ENCODE peak calls at places on chromosomes 7 and 10, in nine cellular contexts. One of them, this sample, is unnamed.

GRCh38 chr10:49139866-49140195 is 6.0 kb upstream of the FAM170B start:
- DNase-seq in psoas muscle: no peak
- DNase-seq in stimulated activated CD8-positive, alpha-beta memory T cell treated with anti-CD3 and anti-CD28 coated beads, Interleukin-15, amount 100 ng/mL, for 24 hours: no peak
- DNase-seq in IMR-90: peak; percentile 99
- DNase-seq in activated CD8-positive, alpha-beta memory T cell treated with anti-CD3 and anti-CD28 coated beads, Interleukin-2, amount 50 U/mL, for 4 hours: no peak
- DNase-seq in NCI-H345: no peak
- DNase-seq in CD4-positive, alpha-beta T cell: no peak
- DNase-seq in activated T-cell treated with anti-CD3 and anti-CD28 coated beads for 1 hour: no peak
- DNase-seq in left ventricle myocardium inferior: no peak
- DNase-seq in this sample: no peak

GRCh38 chr10:7282457-7282856 is 128.4 kb downstream of the SFMBT2 start:
- DNase-seq in IMR-90: no peak
- DNase-seq in activated CD8-positive, alpha-beta memory T cell treated with anti-CD3 and anti-CD28 coated beads, Interleukin-2, amount 50 U/mL, for 4 hours: no peak
- DNase-seq in CD4-positive, alpha-beta T cell: no peak
- DNase-seq in psoas muscle: no peak
- DNase-seq in NCI-H345: no peak
- DNase-seq in stimulated activated CD8-positive, alpha-beta memory T cell treated with anti-CD3 and anti-CD28 coated beads, Interleukin-15, amount 100 ng/mL, for 24 hours: no peak
- DNase-seq in activated T-cell treated with anti-CD3 and anti-CD28 coated beads for 1 hour: no peak
- DNase-seq in left ventricle myocardium inferior: no peak
- DNase-seq in this sample: no peak

GRCh38 chr10:14527915-14528314 is 197.2 kb upstream of the FRMD4A start:
- DNase-seq in IMR-90: no peak
- DNase-seq in left ventricle myocardium inferior: no peak
- DNase-seq in stimulated activated CD8-positive, alpha-beta memory T cell treated with anti-CD3 and anti-CD28 coated beads, Interleukin-15, amount 100 ng/mL, for 24 hours: no peak
- DNase-seq in CD4-positive, alpha-beta T cell: no peak
- DNase-seq in activated T-cell treated with anti-CD3 and anti-CD28 coated beads for 1 hour: no peak
- DNase-seq in NCI-H345: no peak
- DNase-seq in activated CD8-positive, alpha-beta memory T cell treated with anti-CD3 and anti-CD28 coated beads, Interleukin-2, amount 50 U/mL, for 4 hours: no peak
- DNase-seq in psoas muscle: no peak
- DNase-seq in this sample: no peak

GRCh38 chr10:101686133-101686925 is 8.6 kb downstream of the FBXW4 start:
- DNase-seq in IMR-90: peak; percentile 12
- DNase-seq in activated T-cell treated with anti-CD3 and anti-CD28 coated beads for 1 hour: no peak
- DNase-seq in psoas muscle: no peak
- DNase-seq in stimulated activated CD8-positive, alpha-beta memory T cell treated with anti-CD3 and anti-CD28 coated beads, Interleukin-15, amount 100 ng/mL, for 24 hours: no peak
- DNase-seq in activated CD8-positive, alpha-beta memory T cell treated with anti-CD3 and anti-CD28 coated beads, Interleukin-2, amount 50 U/mL, for 4 hours: no peak
- DNase-seq in NCI-H345: no peak
- DNase-seq in left ventricle myocardium inferior: no peak
- DNase-seq in CD4-positive, alpha-beta T cell: no peak
- DNase-seq in this sample: no peak

GRCh38 chr10:78914060-78914378 is 154.7 kb upstream of the ZMIZ1 start:
- DNase-seq in left ventricle myocardium inferior: no peak
- DNase-seq in NCI-H345: no peak
- DNase-seq in stimulated activated CD8-positive, alpha-beta memory T cell treated with anti-CD3 and anti-CD28 coated beads, Interleukin-15, amount 100 ng/mL, for 24 hours: no peak
- DNase-seq in IMR-90: no peak
- DNase-seq in activated CD8-positive, alpha-beta memory T cell treated with anti-CD3 and anti-CD28 coated beads, Interleukin-2, amount 50 U/mL, for 4 hours: no peak
- DNase-seq in activated T-cell treated with anti-CD3 and anti-CD28 coated beads for 1 hour: no peak
- DNase-seq in CD4-positive, alpha-beta T cell: no peak
- DNase-seq in psoas muscle: no peak
- DNase-seq in this sample: no peak

GRCh38 chr7:28280516-28280915 is 99.9 kb upstream of the JAZF1 start:
- DNase-seq in activated T-cell treated with anti-CD3 and anti-CD28 coated beads for 1 hour: no peak
- DNase-seq in left ventricle myocardium inferior: no peak
- DNase-seq in CD4-positive, alpha-beta T cell: no peak
- DNase-seq in IMR-90: no peak
- DNase-seq in psoas muscle: no peak
- DNase-seq in NCI-H345: no peak
- DNase-seq in stimulated activated CD8-positive, alpha-beta memory T cell treated with anti-CD3 and anti-CD28 coated beads, Interleukin-15, amount 100 ng/mL, for 24 hours: no peak
- DNase-seq in activated CD8-positive, alpha-beta memory T cell treated with anti-CD3 and anti-CD28 coated beads, Interleukin-2, amount 50 U/mL, for 4 hours: no peak
- DNase-seq in this sample: no peak

GRCh38 chr7:142391191-142391992 is 133.5 kb upstream of the PRSS58 start:
- DNase-seq in left ventricle myocardium inferior: no peak
- DNase-seq in activated CD8-positive, alpha-beta memory T cell treated with anti-CD3 and anti-CD28 coated beads, Interleukin-2, amount 50 U/mL, for 4 hours: peak; percentile 45
- DNase-seq in psoas muscle: peak; percentile 61
- DNase-seq in CD4-positive, alpha-beta T cell: peak; percentile 56
- DNase-seq in activated T-cell treated with anti-CD3 and anti-CD28 coated beads for 1 hour: peak; percentile 29
- DNase-seq in NCI-H345: no peak
- DNase-seq in IMR-90: peak; percentile 15
- DNase-seq in stimulated activated CD8-positive, alpha-beta memory T cell treated with anti-CD3 and anti-CD28 coated beads, Interleukin-15, amount 100 ng/mL, for 24 hours: no peak
- DNase-seq in this sample: no peak

GRCh38 chr7:26681819-26682418 is 182.5 kb downstream of the SKAP2 start:
- DNase-seq in IMR-90: peak; percentile 35
- DNase-seq in psoas muscle: no peak
- DNase-seq in activated T-cell treated with anti-CD3 and anti-CD28 coated beads for 1 hour: no peak
- DNase-seq in NCI-H345: peak; percentile 38
- DNase-seq in left ventricle myocardium inferior: no peak
- DNase-seq in stimulated activated CD8-positive, alpha-beta memory T cell treated with anti-CD3 and anti-CD28 coated beads, Interleukin-15, amount 100 ng/mL, for 24 hours: no peak
- DNase-seq in CD4-positive, alpha-beta T cell: no peak
- DNase-seq in activated CD8-positive, alpha-beta memory T cell treated with anti-CD3 and anti-CD28 coated beads, Interleukin-2, amount 50 U/mL, for 4 hours: no peak
- DNase-seq in this sample: no peak

GRCh38 chr10:6563075-6563474 is 17.0 kb downstream of the PRKCQ start:
- DNase-seq in left ventricle myocardium inferior: no peak
- DNase-seq in stimulated activated CD8-positive, alpha-beta memory T cell treated with anti-CD3 and anti-CD28 coated beads, Interleukin-15, amount 100 ng/mL, for 24 hours: no peak
- DNase-seq in NCI-H345: no peak
- DNase-seq in CD4-positive, alpha-beta T cell: no peak
- DNase-seq in IMR-90: no peak
- DNase-seq in psoas muscle: no peak
- DNase-seq in activated T-cell treated with anti-CD3 and anti-CD28 coated beads for 1 hour: no peak
- DNase-seq in activated CD8-positive, alpha-beta memory T cell treated with anti-CD3 and anti-CD28 coated beads, Interleukin-2, amount 50 U/mL, for 4 hours: peak; percentile 44
- DNase-seq in this sample: no peak